ENCODE peak calls at places on chromosomes 16 and 17, in six cellular contexts. One of them, this sample, is unnamed.

GRCh38 chr17:60941028-60941427 is 263.4 kb downstream of the BCAS3 start:
- DNase-seq in endodermal cell: no peak
- DNase-seq in HT-29: no peak
- DNase-seq in WTC11: no peak
- DNase-seq in body of pancreas: peak; percentile 35
- DNase-seq in SHP77: peak; percentile 13
- DNase-seq in this sample: no peak

GRCh38 chr16:1474047-1474446 is 781 bp downstream of the CLCN7 start:
- DNase-seq in HT-29: no peak
- DNase-seq in endodermal cell: no peak
- DNase-seq in SHP77: no peak
- DNase-seq in body of pancreas: no peak
- DNase-seq in WTC11: no peak
- DNase-seq in this sample: no peak

GRCh38 chr16:79605999-79606398 is 5.5 kb upstream of the MAF start:
- DNase-seq in endodermal cell: peak; percentile 58
- DNase-seq in WTC11: no peak
- DNase-seq in HT-29: no peak
- DNase-seq in body of pancreas: no peak
- DNase-seq in SHP77: no peak
- DNase-seq in this sample: no peak

GRCh38 chr17:72126575-72127486 is 6.0 kb downstream of the SOX9 start:
- DNase-seq in SHP77: no peak
- DNase-seq in body of pancreas: peak; percentile 71
- DNase-seq in WTC11: no peak
- DNase-seq in HT-29: peak; percentile 67
- DNase-seq in endodermal cell: no peak
- DNase-seq in this sample: no peak

GRCh38 chr16:66273644-66274334 is 92.7 kb upstream of the CDH5 start:
- DNase-seq in endodermal cell: peak; percentile 77
- DNase-seq in HT-29: peak; percentile 13
- DNase-seq in SHP77: no peak
- DNase-seq in body of pancreas: no peak
- DNase-seq in WTC11: peak; percentile 49
- DNase-seq in this sample: peak; percentile 48

GRCh38 chr17:32490101-32490482 is 3.3 kb downstream of the CDK5R1 start:
- DNase-seq in body of pancreas: no peak
- DNase-seq in endodermal cell: peak; percentile 70
- DNase-seq in SHP77: no peak
- DNase-seq in WTC11: no peak
- DNase-seq in HT-29: no peak
- DNase-seq in this sample: peak; percentile 49

GRCh38 chr17:2028737-2029136 is 1.2 kb upstream of the DPH1 start:
- DNase-seq in SHP77: no peak
- DNase-seq in endodermal cell: no peak
- DNase-seq in WTC11: no peak
- DNase-seq in HT-29: no peak
- DNase-seq in body of pancreas: no peak
- DNase-seq in this sample: peak; percentile 44

GRCh38 chr16:76535-77272 is 1.3 kb upstream of the MPG start:
- DNase-seq in WTC11: no peak
- DNase-seq in SHP77: peak; percentile 41
- DNase-seq in body of pancreas: peak; percentile 55
- DNase-seq in endodermal cell: peak; percentile 72
- DNase-seq in HT-29: peak; percentile 72
- DNase-seq in this sample: no peak

GRCh38 chr16:54939537-54940278 is 9.0 kb downstream of the IRX5 start:
- DNase-seq in endodermal cell: peak; percentile 79
- DNase-seq in WTC11: peak; percentile 56
- DNase-seq in body of pancreas: no peak
- DNase-seq in HT-29: no peak
- DNase-seq in SHP77: no peak
- DNase-seq in this sample: peak; percentile 80

GRCh38 chr16:84349852-84350565 is 18.3 kb upstream of the ATP2C2 start:
- DNase-seq in SHP77: no peak
- DNase-seq in WTC11: no peak
- DNase-seq in endodermal cell: no peak
- DNase-seq in HT-29: peak; percentile 72
- DNase-seq in body of pancreas: no peak
- DNase-seq in this sample: no peak

GRCh38 chr17:68290268-68290954 is 516 bp downstream of the SLC16A6 start:
- DNase-seq in endodermal cell: peak; percentile 84
- DNase-seq in HT-29: peak; percentile 31
- DNase-seq in WTC11: peak; percentile 65
- DNase-seq in SHP77: no peak
- DNase-seq in body of pancreas: peak; percentile 16
- DNase-seq in this sample: peak; percentile 76

GRCh38 chr16:2982402-2982801 is 2.2 kb upstream of the PKMYT1 start:
- DNase-seq in endodermal cell: no peak
- DNase-seq in WTC11: no peak
- DNase-seq in SHP77: no peak
- DNase-seq in HT-29: no peak
- DNase-seq in body of pancreas: no peak
- DNase-seq in this sample: no peak

GRCh38 chr17:39002991-39003715 is 36.0 kb upstream of the FBXO47 start:
- DNase-seq in HT-29: peak; percentile 82
- DNase-seq in WTC11: no peak
- DNase-seq in endodermal cell: no peak
- DNase-seq in body of pancreas: peak; percentile 71
- DNase-seq in SHP77: no peak
- DNase-seq in this sample: no peak

GRCh38 chr17:63316100-63316499 is 130.0 kb downstream of the CYB561 start:
- DNase-seq in HT-29: no peak
- DNase-seq in SHP77: no peak
- DNase-seq in endodermal cell: no peak
- DNase-seq in WTC11: no peak
- DNase-seq in body of pancreas: no peak
- DNase-seq in this sample: no peak